ENCODE peak calls at places on chromosomes 13 and 19, in eight cellular contexts. One of them, this sample, is unnamed.

GRCh38 chr19:51359294-51359693 is 6.9 kb downstream of the ETFB start:
- DNase-seq in activated CD4-positive, alpha-beta T cell treated with anti-CD3 and anti-CD28 coated beads, Interleukin-2, amount 50 U/mL, for 48 hours: no peak
- DNase-seq in left cardiac atrium: peak
- DNase-seq in stimulated activated CD4-positive, alpha-beta T cell treated with anti-CD3 and anti-CD28 coated beads, Interleukin-1b, Interleukin-23, amount 100 ng/mL, for 24 hours: no peak
- DNase-seq in NCI-H345: no peak
- DNase-seq in skeletal muscle cell: peak
- DNase-seq in H9: no peak
- DNase-seq in dorsolateral prefrontal cortex: no peak
- DNase-seq in this sample: peak

GRCh38 chr13:113742000-113742441 is 17.0 kb upstream of the TMEM255B start:
- DNase-seq in activated CD4-positive, alpha-beta T cell treated with anti-CD3 and anti-CD28 coated beads, Interleukin-2, amount 50 U/mL, for 48 hours: peak
- DNase-seq in left cardiac atrium: peak
- DNase-seq in stimulated activated CD4-positive, alpha-beta T cell treated with anti-CD3 and anti-CD28 coated beads, Interleukin-1b, Interleukin-23, amount 100 ng/mL, for 24 hours: no peak
- DNase-seq in NCI-H345: no peak
- DNase-seq in skeletal muscle cell: peak
- DNase-seq in H9: peak
- DNase-seq in dorsolateral prefrontal cortex: no peak
- DNase-seq in this sample: peak

GRCh38 chr13:49667773-49668172 is 23.5 kb downstream of the EBPL start:
- DNase-seq in activated CD4-positive, alpha-beta T cell treated with anti-CD3 and anti-CD28 coated beads, Interleukin-2, amount 50 U/mL, for 48 hours: no peak
- DNase-seq in left cardiac atrium: no peak
- DNase-seq in stimulated activated CD4-positive, alpha-beta T cell treated with anti-CD3 and anti-CD28 coated beads, Interleukin-1b, Interleukin-23, amount 100 ng/mL, for 24 hours: no peak
- DNase-seq in NCI-H345: no peak
- DNase-seq in skeletal muscle cell: no peak
- DNase-seq in H9: no peak
- DNase-seq in dorsolateral prefrontal cortex: no peak
- DNase-seq in this sample: peak

GRCh38 chr19:29268103-29268502 is 55.2 kb upstream of the UQCRFS1 start:
- DNase-seq in activated CD4-positive, alpha-beta T cell treated with anti-CD3 and anti-CD28 coated beads, Interleukin-2, amount 50 U/mL, for 48 hours: no peak
- DNase-seq in left cardiac atrium: no peak
- DNase-seq in stimulated activated CD4-positive, alpha-beta T cell treated with anti-CD3 and anti-CD28 coated beads, Interleukin-1b, Interleukin-23, amount 100 ng/mL, for 24 hours: no peak
- DNase-seq in NCI-H345: no peak
- DNase-seq in skeletal muscle cell: no peak
- DNase-seq in H9: peak
- DNase-seq in dorsolateral prefrontal cortex: no peak
- DNase-seq in this sample: no peak

GRCh38 chr19:18292460-18292809 is 11.0 kb upstream of the JUND start:
- DNase-seq in activated CD4-positive, alpha-beta T cell treated with anti-CD3 and anti-CD28 coated beads, Interleukin-2, amount 50 U/mL, for 48 hours: no peak
- DNase-seq in left cardiac atrium: no peak
- DNase-seq in stimulated activated CD4-positive, alpha-beta T cell treated with anti-CD3 and anti-CD28 coated beads, Interleukin-1b, Interleukin-23, amount 100 ng/mL, for 24 hours: no peak
- DNase-seq in NCI-H345: no peak
- DNase-seq in skeletal muscle cell: no peak
- DNase-seq in H9: peak
- DNase-seq in dorsolateral prefrontal cortex: no peak
- DNase-seq in this sample: no peak

GRCh38 chr19:30310806-30311121 is 61.4 kb upstream of the ZNF536 start:
- DNase-seq in activated CD4-positive, alpha-beta T cell treated with anti-CD3 and anti-CD28 coated beads, Interleukin-2, amount 50 U/mL, for 48 hours: no peak
- DNase-seq in left cardiac atrium: no peak
- DNase-seq in stimulated activated CD4-positive, alpha-beta T cell treated with anti-CD3 and anti-CD28 coated beads, Interleukin-1b, Interleukin-23, amount 100 ng/mL, for 24 hours: no peak
- DNase-seq in NCI-H345: no peak
- DNase-seq in skeletal muscle cell: no peak
- DNase-seq in H9: no peak
- DNase-seq in dorsolateral prefrontal cortex: no peak
- DNase-seq in this sample: no peak

GRCh38 chr19:9966448-9966847 is 30.1 kb upstream of the OLFM2 start:
- DNase-seq in activated CD4-positive, alpha-beta T cell treated with anti-CD3 and anti-CD28 coated beads, Interleukin-2, amount 50 U/mL, for 48 hours: no peak
- DNase-seq in left cardiac atrium: no peak
- DNase-seq in stimulated activated CD4-positive, alpha-beta T cell treated with anti-CD3 and anti-CD28 coated beads, Interleukin-1b, Interleukin-23, amount 100 ng/mL, for 24 hours: no peak
- DNase-seq in NCI-H345: no peak
- DNase-seq in skeletal muscle cell: no peak
- DNase-seq in H9: peak
- DNase-seq in dorsolateral prefrontal cortex: no peak
- DNase-seq in this sample: no peak

GRCh38 chr13:64753606-64754005 is 2476.5 kb downstream of the PCDH9 start:
- DNase-seq in activated CD4-positive, alpha-beta T cell treated with anti-CD3 and anti-CD28 coated beads, Interleukin-2, amount 50 U/mL, for 48 hours: no peak
- DNase-seq in left cardiac atrium: no peak
- DNase-seq in stimulated activated CD4-positive, alpha-beta T cell treated with anti-CD3 and anti-CD28 coated beads, Interleukin-1b, Interleukin-23, amount 100 ng/mL, for 24 hours: no peak
- DNase-seq in NCI-H345: no peak
- DNase-seq in skeletal muscle cell: peak
- DNase-seq in H9: no peak
- DNase-seq in dorsolateral prefrontal cortex: no peak
- DNase-seq in this sample: no peak

GRCh38 chr19:44824758-44825157 is 15.9 kb downstream of the BCAM start:
- DNase-seq in activated CD4-positive, alpha-beta T cell treated with anti-CD3 and anti-CD28 coated beads, Interleukin-2, amount 50 U/mL, for 48 hours: no peak
- DNase-seq in left cardiac atrium: no peak
- DNase-seq in stimulated activated CD4-positive, alpha-beta T cell treated with anti-CD3 and anti-CD28 coated beads, Interleukin-1b, Interleukin-23, amount 100 ng/mL, for 24 hours: no peak
- DNase-seq in NCI-H345: peak
- DNase-seq in skeletal muscle cell: no peak
- DNase-seq in H9: no peak
- DNase-seq in dorsolateral prefrontal cortex: no peak
- DNase-seq in this sample: no peak

GRCh38 chr19:54100560-54100959 is at the start of gene OSCAR:
- DNase-seq in activated CD4-positive, alpha-beta T cell treated with anti-CD3 and anti-CD28 coated beads, Interleukin-2, amount 50 U/mL, for 48 hours: no peak
- DNase-seq in left cardiac atrium: no peak
- DNase-seq in stimulated activated CD4-positive, alpha-beta T cell treated with anti-CD3 and anti-CD28 coated beads, Interleukin-1b, Interleukin-23, amount 100 ng/mL, for 24 hours: no peak
- DNase-seq in NCI-H345: no peak
- DNase-seq in skeletal muscle cell: no peak
- DNase-seq in H9: no peak
- DNase-seq in dorsolateral prefrontal cortex: no peak
- DNase-seq in this sample: no peak

This sample was measured in MG63.